ENCODE peak calls at places on chromosomes 4 and X, in six cellular contexts. B is GM12892, W is breast epithelium, L is sigmoid colon, E is prostate gland, P is vagina. X is an unnamed sample.

GRCh38 chrX:103437147-103437873 is 61.0 kb downstream of the BEX3 start:
- DNase-seq in B (no peak), W (no peak), L (no peak), E (no peak), P (no peak), X (no peak)

GRCh38 chrX:111830561-111830960 is 45.4 kb upstream of the TRPC5OS start:
- DNase-seq in B (no peak), W (no peak), L (no peak), E (no peak), P (no peak), X (no peak)

GRCh38 chr4:112185740-112186670 is 40.8 kb downstream of the FAM241A start:
- DNase-seq in B (no peak), W (no peak), L (no peak), E (no peak), P (no peak), X (no peak)

GRCh38 chr4:102008711-102009110 is 218.2 kb downstream of the BANK1 start:
- DNase-seq in B (no peak), W (no peak), L (no peak), E (no peak), P (no peak), X (no peak)

GRCh38 chr4:56958111-56958517 is 19.3 kb downstream of the NOA1 start:
- DNase-seq in B (no peak), W (peak; percentile 74), L (peak; percentile 96), E (peak; percentile 72), P (no peak), X (no peak)

GRCh38 chrX:154712781-154713391 is 38.0 kb downstream of the GAB3 start:
- DNase-seq in B (no peak), W (no peak), L (no peak), E (no peak), P (no peak), X (no peak)

GRCh38 chrX:318739-319578 is at the start of gene GTPBP6:
- DNase-seq in B (peak; percentile 91), W (peak; percentile 100), L (peak; percentile 100), E (peak; percentile 100), P (peak; percentile 99), X (peak; percentile 81)

GRCh38 chr4:122827899-122828601 is 1.4 kb downstream of the FGF2 start:
- DNase-seq in B (peak; percentile 42), W (no peak), L (peak; percentile 82), E (no peak), P (no peak), X (no peak)

GRCh38 chr4:9762823-9763475 is 18.5 kb upstream of the DRD5 start:
- DNase-seq in B (peak; percentile 29), W (no peak), L (no peak), E (peak; percentile 67), P (no peak), X (peak; percentile 45)

GRCh38 chr4:80173387-80173786 is 23.9 kb upstream of the PRDM8 start:
- DNase-seq in B (no peak), W (no peak), L (no peak), E (no peak), P (no peak), X (no peak)

GRCh38 chr4:98659106-98659592 is 738 bp upstream of the TSPAN5 start:
- DNase-seq in B (no peak), W (no peak), L (no peak), E (no peak), P (no peak), X (no peak)

GRCh38 chrX:41707218-41707617 is 16.8 kb upstream of the GPR82 start:
- DNase-seq in B (no peak), W (no peak), L (no peak), E (no peak), P (no peak), X (no peak)

GRCh38 chr4:156638925-156639605 is 332.5 kb downstream of the PDGFC start:
- DNase-seq in B (no peak), W (no peak), L (no peak), E (no peak), P (no peak), X (no peak)

GRCh38 chr4:15378493-15378892 is 49.3 kb upstream of the C1QTNF7 start:
- DNase-seq in B (no peak), W (no peak), L (no peak), E (no peak), P (no peak), X (no peak)

GRCh38 chrX:130121505-130121800 is 11.2 kb upstream of the ELF4 start:
- DNase-seq in B (no peak), W (no peak), L (no peak), E (no peak), P (no peak), X (no peak)

GRCh38 chr4:175092114-175092513 is 174.0 kb downstream of the ADAM29 start:
- DNase-seq in B (no peak), W (no peak), L (peak; percentile 54), E (no peak), P (no peak), X (no peak)

GRCh38 chr4:165514739-165515138 is 135.9 kb downstream of the CPE start:
- DNase-seq in B (no peak), W (no peak), L (no peak), E (no peak), P (no peak), X (no peak)

GRCh38 chrX:413322-414201 is 26.9 kb upstream of the PPP2R3B start:
- DNase-seq in B (no peak), W (no peak), L (no peak), E (no peak), P (no peak), X (no peak)

GRCh38 chr4:121932212-121932974 is 19.5 kb downstream of the TRPC3 start:
- DNase-seq in B (no peak), W (no peak), L (no peak), E (no peak), P (no peak), X (no peak)

GRCh38 chr4:179804440-179804839 is 2362.2 kb upstream of the AGA start:
- DNase-seq in B (no peak), W (no peak), L (no peak), E (no peak), P (no peak), X (no peak)

GRCh38 chrX:109774136-109774535 is 41.1 kb upstream of the ACSL4 start:
- DNase-seq in B (no peak), W (no peak), L (no peak), E (no peak), P (no peak), X (no peak)

GRCh38 chrX:71637848-71638247 is 19.5 kb upstream of the CXCR3 start:
- DNase-seq in B (no peak), W (no peak), L (no peak), E (no peak), P (no peak), X (no peak)

GRCh38 chr4:29708473-29708872 is 1011.7 kb upstream of the PCDH7 start:
- DNase-seq in B (no peak), W (no peak), L (no peak), E (no peak), P (no peak), X (no peak)

GRCh38 chr4:61511716-61512488 is 311.8 kb downstream of the ADGRL3 start:
- DNase-seq in B (no peak), W (no peak), L (no peak), E (no peak), P (no peak), X (no peak)

GRCh38 chrX:35115205-35115604 is 172.6 kb downstream of the FAM47B start:
- DNase-seq in B (no peak), W (no peak), L (no peak), E (no peak), P (no peak), X (no peak)

GRCh38 chr4:107950746-107951540 is 19.6 kb downstream of the CYP2U1 start:
- DNase-seq in B (no peak), W (no peak), L (no peak), E (no peak), P (no peak), X (no peak)

GRCh38 chr4:79164961-79165610 is 160.8 kb downstream of the NAA11 start:
- DNase-seq in B (no peak), W (no peak), L (no peak), E (no peak), P (no peak), X (no peak)

GRCh38 chr4:67483868-67484602 is 61.3 kb downstream of the CENPC start:
- DNase-seq in B (no peak), W (no peak), L (no peak), E (no peak), P (no peak), X (no peak)

GRCh38 chr4:145805490-145805889 is 125.5 kb downstream of the C4orf51 start:
- DNase-seq in B (no peak), W (no peak), L (no peak), E (no peak), P (no peak), X (no peak)

GRCh38 chr4:52052475-52052780 is 1.3 kb downstream of the SPATA18 start:
- DNase-seq in B (peak; percentile 17), W (no peak), L (no peak), E (peak; percentile 23), P (no peak), X (no peak)

GRCh38 chr4:42412251-42412650 is 15.0 kb downstream of the SHISA3 start:
- DNase-seq in B (no peak), W (no peak), L (no peak), E (no peak), P (no peak), X (no peak)

GRCh38 chr4:6943012-6943869 is 33.6 kb downstream of the TBC1D14 start:
- DNase-seq in B (no peak), W (no peak), L (no peak), E (no peak), P (no peak), X (no peak)

GRCh38 chr4:162510115-162510514 is 346.3 kb upstream of the FSTL5 start:
- DNase-seq in B (no peak), W (no peak), L (no peak), E (no peak), P (no peak), X (no peak)

GRCh38 chr4:106048250-106048931 is 153.1 kb downstream of the NPNT start:
- DNase-seq in B (no peak), W (no peak), L (no peak), E (no peak), P (no peak), X (no peak)

GRCh38 chrX:101190736-101191135 is 28.9 kb upstream of the DRP2 start:
- DNase-seq in B (no peak), W (no peak), L (no peak), E (no peak), P (no peak), X (no peak)

GRCh38 chr4:139720806-139721205 is 55.2 kb downstream of the MGST2 start:
- DNase-seq in B (no peak), W (no peak), L (no peak), E (no peak), P (no peak), X (no peak)
- TF ChIP-seq POLR2AphosphoS5 in B (no peak), W (no peak), L (no peak), E (no peak), P (no peak), X (no peak)

GRCh38 chrX:107729558-107730297 is 45.9 kb downstream of the TSC22D3 start:
- DNase-seq in B (no peak), W (no peak), L (no peak), E (peak; percentile 77), P (no peak), X (no peak)
- TF ChIP-seq POLR2AphosphoS5 in B (no peak), W (no peak), L (peak; percentile 6), E (peak; percentile 59), P (peak; percentile 25), X (no peak)

GRCh38 chr4:1851160-1851559 is 4.8 kb downstream of the LETM1 start:
- DNase-seq in B (no peak), W (no peak), L (no peak), E (no peak), P (no peak), X (no peak)
- TF ChIP-seq POLR2AphosphoS5 in B (no peak), W (no peak), L (no peak), E (no peak), P (no peak), X (no peak)

GRCh38 chr4:75939890-75940691 is 722 bp downstream of the NAAA start:
- DNase-seq in B (peak; percentile 74), W (peak; percentile 63), L (peak; percentile 84), E (peak; percentile 53), P (no peak), X (no peak)
- TF ChIP-seq POLR2AphosphoS5 in B (no peak), W (peak; percentile 13), L (no peak), E (peak; percentile 6), P (no peak), X (no peak)